ENCODE peak calls at places on chromosomes 3 and 15, in five cellular contexts. E is fibroblast of lung, S is tibial nerve, B is body of pancreas, X is neural progenitor cell. W is an unnamed sample. For H3K36me3, the result is how much of the 10 kb centered on the place peaks cover.

GRCh38 chr3:183226333-183226732 is 26.7 kb upstream of the B3GNT5 start:
- DNase-seq in E (no peak), S (no peak), B (no peak), X (no peak), W (no peak)

GRCh38 chr3:112561085-112561692 is 573 bp downstream of the ATG3 start:
- DNase-seq in E (peak), S (no peak), B (peak), X (peak), W (peak)

GRCh38 chr3:11582123-11582968 is 61.4 kb downstream of the VGLL4 start:
- DNase-seq in E (peak), S (peak), B (peak), X (peak), W (no peak)

GRCh38 chr15:67690936-67691335 is 134.4 kb upstream of the SKOR1 start:
- DNase-seq in E (peak), S (no peak), B (no peak), X (no peak), W (no peak)

GRCh38 chr3:68234118-68234780 is 579.8 kb upstream of the SUCLG2 start:
- DNase-seq in E (no peak), S (no peak), B (no peak), X (no peak), W (no peak)

GRCh38 chr3:55718074-55718473 is 231.0 kb upstream of the WNT5A start:
- DNase-seq in E (no peak), S (no peak), B (no peak), X (peak), W (peak)

GRCh38 chr3:141353652-141354495 is 14.4 kb upstream of the ZBTB38 start:
- DNase-seq in E (no peak), S (no peak), B (no peak), X (peak), W (peak)

GRCh38 chr3:193124861-193125260 is 116.2 kb upstream of the PLAAT1 start:
- DNase-seq in E (no peak), S (no peak), B (no peak), X (no peak), W (no peak)

GRCh38 chr3:74027121-74027520 is 402.4 kb upstream of the PDZRN3 start:
- DNase-seq in E (no peak), S (no peak), B (no peak), X (no peak), W (no peak)

GRCh38 chr3:153096611-153097200 is 65.3 kb upstream of the RAP2B start:
- DNase-seq in E (no peak), S (no peak), B (no peak), X (no peak), W (no peak)

DNA sequence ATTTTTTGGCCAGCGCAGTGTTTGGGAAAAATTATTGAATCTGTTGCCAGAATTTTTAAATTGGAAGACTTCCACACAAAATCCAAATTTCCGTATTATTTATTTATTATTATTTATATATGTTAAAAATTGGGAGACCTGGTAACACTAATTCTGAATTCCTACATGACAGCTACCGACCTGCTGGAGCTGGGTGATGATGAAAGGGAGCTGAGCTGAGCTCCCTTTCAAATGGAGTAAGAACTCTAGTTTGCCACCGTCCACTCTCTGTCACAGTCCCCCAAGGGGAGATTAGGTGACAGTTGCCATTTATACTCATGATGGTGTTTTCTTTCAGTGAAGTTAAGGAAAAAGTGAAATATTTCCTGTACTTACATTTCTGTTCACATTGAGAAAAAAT is 1.4 kb downstream of the CRTC3 start:
- DNase-seq in E (no peak), S (no peak), B (no peak), X (peak), W (no peak)
- H3K27ac ChIP-seq in E (no peak), S (peak), B (no peak), X (no peak), W (no peak)

GRCh38 chr3:71714595-71714994 is 10.6 kb downstream of the EIF4E3 start:
- DNase-seq in E (no peak), S (no peak), B (no peak), X (no peak), W (no peak)
- H3K36me3 ChIP-seq in E (under half), S (under half), B (under half), X (under half), W (under half)

DNA sequence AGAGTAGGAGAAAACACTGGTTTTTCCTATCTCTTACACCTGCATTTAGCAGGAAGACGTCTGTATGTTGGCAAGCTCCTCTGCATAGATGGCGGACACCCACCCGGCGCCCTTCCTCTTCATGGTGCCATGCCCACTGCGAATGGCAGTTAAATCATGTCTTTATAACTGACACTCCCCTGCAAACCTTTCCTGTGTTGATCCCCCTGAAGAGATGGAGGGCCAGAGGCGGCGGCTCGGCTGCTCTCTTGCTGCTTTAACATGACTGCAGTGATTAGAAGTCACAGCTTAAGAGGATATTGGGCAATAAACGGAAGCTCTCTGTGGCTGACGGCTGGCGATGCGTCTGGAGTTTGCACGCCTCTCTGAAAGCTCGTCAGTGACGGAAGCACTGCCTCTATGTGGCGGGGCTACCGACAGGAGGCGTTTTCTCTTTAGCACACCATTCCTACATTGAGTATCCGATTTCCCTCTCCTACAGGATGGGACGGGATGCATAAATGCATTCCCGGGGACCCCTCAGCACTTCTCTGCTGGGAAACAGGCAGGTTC is 25.5 kb upstream of the SNRPA1 start:
- DNase-seq in E (peak), S (no peak), B (no peak), X (peak), W (peak)
- TF ChIP-seq CTCF in E (peak), S (no peak), B (no peak), X (peak), W (peak)

DNA sequence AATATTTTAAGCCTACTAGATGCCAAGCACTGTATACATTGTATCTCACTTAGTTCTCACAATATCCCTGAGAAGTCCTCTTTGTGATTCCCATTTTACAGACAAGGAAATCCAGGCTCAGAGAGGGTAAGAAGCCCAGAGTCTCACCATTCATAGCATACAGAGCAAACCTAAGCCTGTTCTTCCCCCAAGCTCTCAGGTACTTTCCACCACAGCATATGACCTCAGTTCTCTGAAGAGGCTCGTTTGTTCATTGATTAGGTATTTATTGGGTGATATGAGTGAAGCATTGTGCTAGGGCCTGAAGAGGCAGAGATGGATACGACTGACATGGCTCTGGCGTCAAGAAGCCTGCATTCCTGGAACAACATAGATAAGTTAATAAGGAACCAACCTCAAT is 310.9 kb upstream of the UMPS start:
- DNase-seq in E (no peak), S (no peak), B (no peak), X (no peak), W (no peak)
- H3K27ac ChIP-seq in E (no peak), S (no peak), B (no peak), X (no peak), W (no peak)

GRCh38 chr15:90487186-90487585 is 42.5 kb upstream of the CRTC3 start:
- DNase-seq in E (no peak), S (no peak), B (no peak), X (no peak), W (no peak)
- H3K36me3 ChIP-seq in E (under half), S (under half), B (under half), X (under half), W (half or more)

DNA sequence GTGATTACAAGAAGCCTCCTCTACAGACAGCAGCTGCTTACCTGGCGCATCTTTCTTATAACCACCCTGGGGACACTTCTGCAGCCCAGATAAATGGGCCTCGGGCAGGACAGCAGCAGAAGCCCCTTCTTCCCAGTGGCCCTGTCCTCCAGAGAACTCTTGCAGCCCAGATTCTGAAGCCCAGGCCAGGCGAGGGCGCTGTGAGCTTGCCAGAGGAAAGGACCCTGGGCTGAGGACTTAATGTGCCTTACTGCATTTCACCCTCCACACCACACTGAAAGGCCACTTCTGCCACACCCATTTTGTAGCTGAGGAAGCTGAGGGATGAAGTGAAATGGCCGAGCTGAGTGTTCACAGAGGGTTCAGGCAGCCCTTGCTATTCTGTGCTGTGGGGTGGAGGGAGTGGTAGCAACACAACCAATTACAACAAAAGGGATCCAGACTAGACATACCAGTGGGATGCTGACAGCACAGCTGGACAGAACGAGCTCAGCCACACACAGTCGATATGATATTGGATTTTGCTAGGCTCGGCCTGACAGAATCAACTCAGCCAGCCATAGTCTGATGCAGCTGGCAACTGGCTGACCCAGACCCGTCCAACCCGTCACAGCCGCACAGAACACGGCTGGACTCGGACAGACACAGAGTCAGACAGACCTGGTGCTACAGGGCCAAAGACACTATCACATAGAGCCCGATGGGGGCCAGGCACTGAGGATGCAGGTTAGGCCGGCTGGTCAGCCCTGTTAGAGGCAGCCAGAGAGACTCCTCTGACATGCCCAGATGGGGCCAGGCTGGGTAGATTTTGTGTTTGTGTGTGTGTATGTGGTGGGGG is 7.3 kb downstream of the ACOX2 start:
- DNase-seq in E (no peak), S (no peak), B (no peak), X (peak), W (peak)
- TF ChIP-seq CTCF in E (peak), S (peak), B (no peak), X (peak), W (peak)

DNA sequence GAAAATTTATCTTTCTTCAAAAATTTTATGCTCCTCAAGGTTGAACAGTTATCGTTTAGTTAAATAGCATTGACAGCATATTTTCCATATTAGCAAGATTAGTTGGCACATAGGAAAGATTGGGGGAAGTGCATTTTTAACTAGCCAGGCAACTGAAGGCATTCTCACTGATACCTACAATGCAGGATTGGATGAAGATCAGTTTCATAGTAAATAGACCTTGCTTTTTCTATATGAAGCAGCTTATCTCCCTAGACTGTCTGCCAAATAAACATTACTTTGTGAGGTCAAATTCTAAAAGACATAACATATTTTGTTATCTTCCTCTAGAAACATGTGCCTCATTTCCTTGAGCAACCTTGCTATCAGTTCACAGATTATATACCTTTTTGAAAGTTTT is 654.7 kb upstream of the TBL1XR1 start:
- DNase-seq in E (peak), S (no peak), B (no peak), X (no peak), W (no peak)
- H3K27ac ChIP-seq in E (no peak), S (no peak), B (no peak), X (no peak), W (no peak)